ENCODE peak calls at places on chromosomes 6 and 20, in seven cellular contexts. One of them, this sample, is unnamed.

GRCh38 chr6:16316741-16317251 is 78.4 kb downstream of the GMPR start:
- DNase-seq in transverse colon: no peak
- DNase-seq in pancreas: no peak
- DNase-seq in A673: peak; percentile 70
- DNase-seq in neural progenitor cell: peak; percentile 69
- DNase-seq in IMR-90: peak; percentile 89
- DNase-seq in heart left ventricle: no peak
- DNase-seq in this sample: no peak

GRCh38 chr6:149749594-149750135 is at the start of gene PCMT1:
- DNase-seq in transverse colon: peak; percentile 92
- DNase-seq in pancreas: peak; percentile 97
- DNase-seq in A673: peak; percentile 96
- DNase-seq in neural progenitor cell: peak; percentile 97
- DNase-seq in IMR-90: peak; percentile 87
- DNase-seq in heart left ventricle: peak; percentile 96
- DNase-seq in this sample: peak; percentile 85

GRCh38 chr6:3748208-3748701 is 3.3 kb downstream of the PXDC1 start:
- DNase-seq in transverse colon: peak; percentile 68
- DNase-seq in pancreas: peak; percentile 69
- DNase-seq in A673: peak; percentile 56
- DNase-seq in neural progenitor cell: peak; percentile 84
- DNase-seq in IMR-90: peak; percentile 86
- DNase-seq in heart left ventricle: no peak
- DNase-seq in this sample: peak; percentile 76

GRCh38 chr6:35343092-35343834 is 905 bp downstream of the PPARD start:
- DNase-seq in transverse colon: peak; percentile 47
- DNase-seq in pancreas: no peak
- DNase-seq in A673: no peak
- DNase-seq in neural progenitor cell: no peak
- DNase-seq in IMR-90: peak; percentile 32
- DNase-seq in heart left ventricle: peak; percentile 75
- DNase-seq in this sample: peak; percentile 55

GRCh38 chr20:37688093-37688492 is 5.7 kb upstream of the CTNNBL1 start:
- DNase-seq in transverse colon: no peak
- DNase-seq in pancreas: no peak
- DNase-seq in A673: no peak
- DNase-seq in neural progenitor cell: no peak
- DNase-seq in IMR-90: no peak
- DNase-seq in heart left ventricle: no peak
- DNase-seq in this sample: no peak

GRCh38 chr6:3428247-3428646 is 28.6 kb downstream of the SLC22A23 start:
- DNase-seq in transverse colon: no peak
- DNase-seq in pancreas: no peak
- DNase-seq in A673: no peak
- DNase-seq in neural progenitor cell: no peak
- DNase-seq in IMR-90: no peak
- DNase-seq in heart left ventricle: no peak
- DNase-seq in this sample: no peak

GRCh38 chr6:25951296-25952032 is 11.1 kb upstream of the TRIM38 start:
- DNase-seq in transverse colon: no peak
- DNase-seq in pancreas: no peak
- DNase-seq in A673: no peak
- DNase-seq in neural progenitor cell: no peak
- DNase-seq in IMR-90: no peak
- DNase-seq in heart left ventricle: no peak
- DNase-seq in this sample: no peak

GRCh38 chr6:34901930-34902329 is 12.9 kb downstream of the ANKS1A start:
- DNase-seq in transverse colon: no peak
- DNase-seq in pancreas: no peak
- DNase-seq in A673: no peak
- DNase-seq in neural progenitor cell: no peak
- DNase-seq in IMR-90: peak; percentile 71
- DNase-seq in heart left ventricle: no peak
- DNase-seq in this sample: no peak

GRCh38 chr20:17650301-17650761 is 31.7 kb downstream of the RRBP1 start:
- DNase-seq in transverse colon: no peak
- DNase-seq in pancreas: peak; percentile 43
- DNase-seq in A673: no peak
- DNase-seq in neural progenitor cell: no peak
- DNase-seq in IMR-90: no peak
- DNase-seq in heart left ventricle: no peak
- DNase-seq in this sample: no peak

GRCh38 chr6:4920914-4921410 is 82.9 kb downstream of the RPP40 start:
- DNase-seq in transverse colon: no peak
- DNase-seq in pancreas: no peak
- DNase-seq in A673: no peak
- DNase-seq in neural progenitor cell: no peak
- DNase-seq in IMR-90: peak; percentile 52
- DNase-seq in heart left ventricle: no peak
- DNase-seq in this sample: no peak

GRCh38 chr6:71289039-71289801 is 609 bp downstream of the OGFRL1 start:
- DNase-seq in transverse colon: peak; percentile 20
- DNase-seq in pancreas: peak; percentile 73
- DNase-seq in A673: peak; percentile 22
- DNase-seq in neural progenitor cell: peak; percentile 62
- DNase-seq in IMR-90: no peak
- DNase-seq in heart left ventricle: peak; percentile 73
- DNase-seq in this sample: no peak

GRCh38 chr6:72911463-72912153 is 289.7 kb downstream of the KCNQ5 start:
- DNase-seq in transverse colon: no peak
- DNase-seq in pancreas: no peak
- DNase-seq in A673: peak; percentile 84
- DNase-seq in neural progenitor cell: no peak
- DNase-seq in IMR-90: peak; percentile 50
- DNase-seq in heart left ventricle: no peak
- DNase-seq in this sample: no peak

GRCh38 chr20:438581-439469 is 23.5 kb downstream of the TBC1D20 start:
- DNase-seq in transverse colon: peak; percentile 41
- DNase-seq in pancreas: peak; percentile 35
- DNase-seq in A673: no peak
- DNase-seq in neural progenitor cell: no peak
- DNase-seq in IMR-90: no peak
- DNase-seq in heart left ventricle: no peak
- DNase-seq in this sample: no peak

GRCh38 chr6:143842468-143842901 is 653 bp upstream of the LTV1 start:
- DNase-seq in transverse colon: no peak
- DNase-seq in pancreas: no peak
- DNase-seq in A673: no peak
- DNase-seq in neural progenitor cell: no peak
- DNase-seq in IMR-90: peak; percentile 59
- DNase-seq in heart left ventricle: no peak
- DNase-seq in this sample: no peak

GRCh38 chr6:33427585-33428218 is 7.8 kb downstream of the SYNGAP1 start:
- DNase-seq in transverse colon: peak; percentile 71
- DNase-seq in pancreas: peak; percentile 87
- DNase-seq in A673: peak; percentile 35
- DNase-seq in neural progenitor cell: peak; percentile 79
- DNase-seq in IMR-90: no peak
- DNase-seq in heart left ventricle: peak; percentile 80
- DNase-seq in this sample: peak; percentile 62

GRCh38 chr6:154202334-154202733 is 154.3 kb downstream of the IPCEF1 start:
- DNase-seq in transverse colon: no peak
- DNase-seq in pancreas: no peak
- DNase-seq in A673: no peak
- DNase-seq in neural progenitor cell: no peak
- DNase-seq in IMR-90: no peak
- DNase-seq in heart left ventricle: no peak
- DNase-seq in this sample: no peak

GRCh38 chr6:163308629-163309276 is 105.8 kb upstream of the QKI start:
- DNase-seq in transverse colon: no peak
- DNase-seq in pancreas: no peak
- DNase-seq in A673: no peak
- DNase-seq in neural progenitor cell: no peak
- DNase-seq in IMR-90: no peak
- DNase-seq in heart left ventricle: no peak
- DNase-seq in this sample: no peak

GRCh38 chr6:152734630-152735029 is 16.0 kb upstream of the VIP start:
- DNase-seq in transverse colon: no peak
- DNase-seq in pancreas: no peak
- DNase-seq in A673: no peak
- DNase-seq in neural progenitor cell: no peak
- DNase-seq in IMR-90: no peak
- DNase-seq in heart left ventricle: no peak
- DNase-seq in this sample: no peak

GRCh38 chr6:121506761-121507754 is 71.6 kb downstream of the GJA1 start:
- DNase-seq in transverse colon: no peak
- DNase-seq in pancreas: no peak
- DNase-seq in A673: no peak
- DNase-seq in neural progenitor cell: no peak
- DNase-seq in IMR-90: peak; percentile 85
- DNase-seq in heart left ventricle: no peak
- DNase-seq in this sample: no peak

GRCh38 chr6:34225551-34225950 is 11.1 kb upstream of the HMGA1 start:
- DNase-seq in transverse colon: no peak
- DNase-seq in pancreas: no peak
- DNase-seq in A673: no peak
- DNase-seq in neural progenitor cell: no peak
- DNase-seq in IMR-90: no peak
- DNase-seq in heart left ventricle: no peak
- DNase-seq in this sample: no peak

GRCh38 chr6:82976179-82976578 is 89.5 kb downstream of the UBE3D start:
- DNase-seq in transverse colon: no peak
- DNase-seq in pancreas: no peak
- DNase-seq in A673: no peak
- DNase-seq in neural progenitor cell: no peak
- DNase-seq in IMR-90: no peak
- DNase-seq in heart left ventricle: no peak
- DNase-seq in this sample: no peak

GRCh38 chr6:104227502-104227901 is 632.2 kb downstream of the HACE1 start:
- DNase-seq in transverse colon: no peak
- DNase-seq in pancreas: no peak
- DNase-seq in A673: no peak
- DNase-seq in neural progenitor cell: no peak
- DNase-seq in IMR-90: no peak
- DNase-seq in heart left ventricle: no peak
- DNase-seq in this sample: no peak

GRCh38 chr6:34562861-34563512 is 6.9 kb upstream of the SPDEF start:
- DNase-seq in transverse colon: no peak
- DNase-seq in pancreas: no peak
- DNase-seq in A673: no peak
- DNase-seq in neural progenitor cell: no peak
- DNase-seq in IMR-90: no peak
- DNase-seq in heart left ventricle: no peak
- DNase-seq in this sample: no peak

GRCh38 chr20:3209023-3209945 is at the start of gene ITPA:
- DNase-seq in transverse colon: peak; percentile 56
- DNase-seq in pancreas: peak; percentile 74
- DNase-seq in A673: peak; percentile 71
- DNase-seq in neural progenitor cell: peak; percentile 73
- DNase-seq in IMR-90: peak; percentile 20
- DNase-seq in heart left ventricle: no peak
- DNase-seq in this sample: peak; percentile 45

GRCh38 chr6:42937548-42938427 is 8.5 kb downstream of the CNPY3 start:
- DNase-seq in transverse colon: no peak
- DNase-seq in pancreas: no peak
- DNase-seq in A673: no peak
- DNase-seq in neural progenitor cell: no peak
- DNase-seq in IMR-90: no peak
- DNase-seq in heart left ventricle: no peak
- DNase-seq in this sample: no peak

GRCh38 chr6:143449731-143450452 is 603 bp downstream of the ADAT2 start:
- DNase-seq in transverse colon: peak; percentile 23
- DNase-seq in pancreas: no peak
- DNase-seq in A673: peak; percentile 18
- DNase-seq in neural progenitor cell: peak; percentile 30
- DNase-seq in IMR-90: peak; percentile 23
- DNase-seq in heart left ventricle: no peak
- DNase-seq in this sample: no peak

GRCh38 chr6:109024784-109025183 is 69.9 kb downstream of the SESN1 start:
- DNase-seq in transverse colon: no peak
- DNase-seq in pancreas: no peak
- DNase-seq in A673: peak; percentile 36
- DNase-seq in neural progenitor cell: peak; percentile 42
- DNase-seq in IMR-90: peak; percentile 2
- DNase-seq in heart left ventricle: no peak
- DNase-seq in this sample: peak; percentile 51

GRCh38 chr6:165847407-165848098 is 184.5 kb upstream of the PDE10A start:
- DNase-seq in transverse colon: peak; percentile 66
- DNase-seq in pancreas: no peak
- DNase-seq in A673: no peak
- DNase-seq in neural progenitor cell: no peak
- DNase-seq in IMR-90: peak; percentile 89
- DNase-seq in heart left ventricle: peak; percentile 24
- DNase-seq in this sample: peak; percentile 42

GRCh38 chr20:36606171-36607116 is 865 bp downstream of the RAB5IF start:
- DNase-seq in transverse colon: peak; percentile 44
- DNase-seq in pancreas: no peak
- DNase-seq in A673: peak; percentile 49
- DNase-seq in neural progenitor cell: peak; percentile 46
- DNase-seq in IMR-90: peak; percentile 21
- DNase-seq in heart left ventricle: no peak
- DNase-seq in this sample: no peak

GRCh38 chr20:32183947-32184635 is 23.5 kb downstream of the PLAGL2 start:
- DNase-seq in transverse colon: no peak
- DNase-seq in pancreas: peak; percentile 17
- DNase-seq in A673: no peak
- DNase-seq in neural progenitor cell: no peak
- DNase-seq in IMR-90: no peak
- DNase-seq in heart left ventricle: no peak
- DNase-seq in this sample: no peak
- H3K4me3 ChIP-seq in transverse colon: no peak overlapping the region
- H3K4me3 ChIP-seq in pancreas: no peak overlapping the region
- H3K4me3 ChIP-seq in A673: no peak overlapping the region
- H3K4me3 ChIP-seq in neural progenitor cell: no peak overlapping the region
- H3K4me3 ChIP-seq in IMR-90: no peak overlapping the region
- H3K4me3 ChIP-seq in heart left ventricle: no peak overlapping the region
- H3K4me3 ChIP-seq in this sample: no peak overlapping the region

DNA sequence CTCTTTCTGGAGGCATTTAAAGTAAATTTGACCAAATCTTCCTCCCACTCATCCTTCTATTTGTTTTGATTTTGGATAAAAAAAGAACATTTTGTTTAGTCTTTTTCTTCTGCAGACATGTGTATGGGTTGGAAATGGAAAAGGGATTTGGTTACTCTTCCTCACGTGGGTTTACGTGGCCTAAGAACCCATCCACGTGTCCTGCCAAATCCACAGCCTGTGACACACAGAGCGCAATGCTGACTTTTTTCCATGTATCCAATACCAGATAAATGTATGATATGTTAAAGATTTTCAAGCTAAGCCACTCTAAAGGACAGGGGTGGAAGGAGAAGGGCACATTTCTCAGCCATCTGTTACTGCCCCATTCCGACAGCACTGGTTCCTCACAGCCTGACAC is 176.5 kb downstream of the COL12A1 start:
- DNase-seq in transverse colon: no peak
- DNase-seq in pancreas: no peak
- DNase-seq in A673: no peak
- DNase-seq in neural progenitor cell: no peak
- DNase-seq in IMR-90: no peak
- DNase-seq in heart left ventricle: no peak
- DNase-seq in this sample: no peak
- H3K27ac ChIP-seq in transverse colon: no peak overlapping the region
- H3K27ac ChIP-seq in pancreas: no peak overlapping the region
- H3K27ac ChIP-seq in A673: no peak overlapping the region
- H3K27ac ChIP-seq in neural progenitor cell: no peak overlapping the region
- H3K27ac ChIP-seq in IMR-90: no peak overlapping the region
- H3K27ac ChIP-seq in heart left ventricle: no peak overlapping the region
- H3K27ac ChIP-seq in this sample: no peak overlapping the region

GRCh38 chr20:31836853-31837608 is 8.4 kb downstream of the FOXS1 start:
- DNase-seq in transverse colon: no peak
- DNase-seq in pancreas: no peak
- DNase-seq in A673: no peak
- DNase-seq in neural progenitor cell: peak; percentile 49
- DNase-seq in IMR-90: no peak
- DNase-seq in heart left ventricle: no peak
- DNase-seq in this sample: no peak
- H3K4me1 ChIP-seq in transverse colon: peaks cover 8% of the 10 kb centered on the region
- H3K4me1 ChIP-seq in pancreas: no peaks in the 10 kb centered on the region
- H3K4me1 ChIP-seq in A673: no peaks in the 10 kb centered on the region
- H3K4me1 ChIP-seq in neural progenitor cell: peaks cover 33% of the 10 kb centered on the region
- H3K4me1 ChIP-seq in IMR-90: peaks cover 20% of the 10 kb centered on the region
- H3K4me1 ChIP-seq in heart left ventricle: peaks cover 17% of the 10 kb centered on the region
- H3K4me1 ChIP-seq in this sample: peaks cover 21% of the 10 kb centered on the region

GRCh38 chr6:56689663-56690062 is 47.0 kb upstream of the DST start:
- DNase-seq in transverse colon: no peak
- DNase-seq in pancreas: no peak
- DNase-seq in A673: no peak
- DNase-seq in neural progenitor cell: no peak
- DNase-seq in IMR-90: no peak
- DNase-seq in heart left ventricle: no peak
- DNase-seq in this sample: no peak
- H3K4me3 ChIP-seq in transverse colon: peak overlapping the region; percentile 46
- H3K4me3 ChIP-seq in pancreas: peak overlapping the region; percentile 11
- H3K4me3 ChIP-seq in A673: no peak overlapping the region
- H3K4me3 ChIP-seq in neural progenitor cell: no peak overlapping the region
- H3K4me3 ChIP-seq in IMR-90: no peak overlapping the region
- H3K4me3 ChIP-seq in heart left ventricle: peak overlapping the region; percentile 50
- H3K4me3 ChIP-seq in this sample: peak overlapping the region; percentile 51

This sample was measured in heart right ventricle.